ENCODE peak calls at places on chromosomes 16 and 17, in ten cellular contexts. Q is left colon, G is HEK293T, K is left cardiac atrium, X is fibroblast of lung, Y is mucosa of gallbladder, R is pancreas, J is neural crest cell, N is upper lobe of right lung, V is thoracic aorta. O is an unnamed sample.

GRCh38 chr17:73553311-73553710 is 90.9 kb downstream of the SDK2 start:
- DNase-seq in Q (no peak), G (no peak), K (no peak), X (no peak), Y (no peak), R (no peak), J (no peak), N (no peak), V (no peak), O (no peak)

GRCh38 chr16:48054881-48055601 is 100.8 kb downstream of the ABCC12 start:
- DNase-seq in Q (peak; percentile 17), G (peak; percentile 70), K (peak; percentile 37), X (peak; percentile 78), Y (peak; percentile 22), R (peak; percentile 11), J (peak; percentile 60), N (no peak), V (no peak), O (peak; percentile 48)

GRCh38 chr16:31465788-31466370 is 6.1 kb upstream of the TGFB1I1 start:
- DNase-seq in Q (no peak), G (no peak), K (no peak), X (no peak), Y (no peak), R (no peak), J (no peak), N (no peak), V (no peak), O (no peak)

GRCh38 chr16:50470687-50471086 is 77.5 kb upstream of the NKD1 start:
- DNase-seq in Q (no peak), G (no peak), K (no peak), X (no peak), Y (no peak), R (no peak), J (no peak), N (no peak), V (no peak), O (no peak)

GRCh38 chr17:70332811-70333210 is 163.5 kb downstream of the KCNJ2 start:
- DNase-seq in Q (no peak), G (no peak), K (no peak), X (no peak), Y (no peak), R (no peak), J (no peak), N (no peak), V (no peak), O (no peak)

GRCh38 chr16:23227529-23227928 is 45.0 kb downstream of the SCNN1G start:
- DNase-seq in Q (no peak), G (no peak), K (no peak), X (no peak), Y (no peak), R (no peak), J (no peak), N (no peak), V (no peak), O (no peak)

GRCh38 chr16:68257251-68257905 is 6.9 kb upstream of the SLC7A6 start:
- DNase-seq in Q (no peak), G (no peak), K (no peak), X (no peak), Y (no peak), R (no peak), J (no peak), N (no peak), V (no peak), O (no peak)

GRCh38 chr16:50067290-50067853 is 1.6 kb downstream of the HEATR3 start:
- DNase-seq in Q (no peak), G (peak; percentile 46), K (no peak), X (peak; percentile 69), Y (no peak), R (no peak), J (peak; percentile 8), N (no peak), V (no peak), O (no peak)

GRCh38 chr17:82830249-82830661 is 9.6 kb downstream of the ZNF750 start:
- DNase-seq in Q (no peak), G (no peak), K (peak; percentile 86), X (peak; percentile 54), Y (peak; percentile 42), R (no peak), J (no peak), N (no peak), V (no peak), O (no peak)

GRCh38 chr17:62648247-62648953 is 20.9 kb downstream of the MRC2 start:
- DNase-seq in Q (no peak), G (no peak), K (peak; percentile 64), X (peak; percentile 48), Y (no peak), R (no peak), J (no peak), N (peak; percentile 16), V (no peak), O (no peak)

GRCh38 chr16:85637808-85638186 is 24.7 kb downstream of the GSE1 start:
- DNase-seq in Q (no peak), G (no peak), K (peak; percentile 48), X (no peak), Y (no peak), R (peak; percentile 76), J (no peak), N (peak; percentile 90), V (no peak), O (no peak)

GRCh38 chr17:162689-163088 is 18.8 kb downstream of the DOC2B start:
- DNase-seq in Q (no peak), G (no peak), K (no peak), X (no peak), Y (no peak), R (no peak), J (no peak), N (peak; percentile 57), V (no peak), O (no peak)

GRCh38 chr16:83345846-83346245 is 461.9 kb upstream of the HSBP1 start:
- DNase-seq in Q (no peak), G (no peak), K (no peak), X (no peak), Y (no peak), R (no peak), J (no peak), N (no peak), V (no peak), O (no peak)

O was measured in NCI-H460.